ENCODE peak calls at places on chromosomes 12 and 14, in five cellular contexts. E is stimulated activated naive CD8-positive, alpha-beta T cell treated with anti-CD3 and anti-CD28 coated beads, Interleukin-15, Interleukin-2, amounts not matched to agents 100 U/mL and 50 U/mL, for 24 hours; I is hypothalamus; V is germinal center; B is endodermal cell. H is an unnamed sample.

GRCh38 chr12:38175538-38175937 is 141.0 kb upstream of the ALG10B start:
- DNase-seq in V (no peak), I (no peak), B (no peak), E (no peak), H (no peak)

GRCh38 chr12:40833818-40834217 is 141.6 kb downstream of the CNTN1 start:
- DNase-seq in E (no peak), V (no peak), I (no peak), B (no peak), H (no peak)

GRCh38 chr14:36281309-36281708 is 39.1 kb downstream of the MBIP start:
- DNase-seq in B (peak), E (no peak), V (no peak), I (no peak), H (no peak)

GRCh38 chr14:22820731-22821130 is 5.5 kb upstream of the SLC7A7 start:
- DNase-seq in B (no peak), E (no peak), V (no peak), I (no peak), H (no peak)

GRCh38 chr14:21025374-21026151 is 702 bp upstream of the NDRG2 start:
- DNase-seq in I (peak), E (no peak), V (peak), B (peak), H (peak)

GRCh38 chr14:75604979-75605825 is 26.8 kb downstream of the FLVCR2 start:
- DNase-seq in B (peak), I (no peak), V (no peak), E (no peak), H (no peak)

GRCh38 chr14:100654814-100655795 is 67.9 kb upstream of the BEGAIN start:
- DNase-seq in I (no peak), V (peak), E (peak), B (peak), H (no peak)

GRCh38 chr14:22147716-22148115 is 441.3 kb downstream of the DAD1 start:
- DNase-seq in B (no peak), I (no peak), V (no peak), E (no peak), H (no peak)

GRCh38 chr12:23694920-23695319 is 254.6 kb downstream of the SOX5 start:
- DNase-seq in I (no peak), E (no peak), B (no peak), V (no peak), H (no peak)

GRCh38 chr12:109648446-109648980 is 65.1 kb upstream of the FAM222A start:
- DNase-seq in V (no peak), I (no peak), B (no peak), E (no peak), H (no peak)

GRCh38 chr14:22333408-22334274 is 255.4 kb downstream of the DAD1 start:
- DNase-seq in E (no peak), B (peak), V (no peak), I (peak), H (no peak)

GRCh38 chr12:12443482-12443881 is 86.6 kb downstream of the BORCS5 start:
- DNase-seq in B (no peak), V (no peak), I (no peak), E (no peak), H (no peak)

GRCh38 chr14:90400904-90401561 is 4.2 kb downstream of the CALM1 start:
- DNase-seq in V (no peak), I (no peak), E (no peak), B (no peak), H (no peak)

GRCh38 chr12:110760204-110760609 is 17.5 kb upstream of the PPP1CC start:
- DNase-seq in B (no peak), V (no peak), I (no peak), E (no peak), H (no peak)

GRCh38 chr12:25864287-25864686 is 94.2 kb upstream of the RASSF8 start:
- DNase-seq in B (no peak), V (no peak), E (no peak), I (no peak), H (no peak)

GRCh38 chr12:87870061-87870460 is 159.1 kb downstream of the C12orf50 start:
- DNase-seq in I (no peak), E (no peak), B (no peak), V (no peak), H (no peak)

GRCh38 chr12:101935769-101936741 is 58.7 kb downstream of the DRAM1 start:
- DNase-seq in B (peak), E (no peak), V (peak), I (no peak), H (no peak)

GRCh38 chr14:56874375-56874774 is 64.1 kb upstream of the OTX2 start:
- DNase-seq in I (no peak), E (no peak), V (peak), B (peak), H (no peak)

GRCh38 chr14:23185046-23185445 is 1.6 kb upstream of the SLC7A8 start:
- DNase-seq in E (no peak), B (no peak), I (no peak), V (no peak), H (no peak)

GRCh38 chr12:111347891-111348644 is 20.8 kb downstream of the PHETA1 start:
- DNase-seq in V (no peak), I (no peak), E (no peak), B (no peak), H (no peak)

GRCh38 chr14:64943556-64943955 is 1.0 kb upstream of the GPX2 start:
- DNase-seq in V (no peak), I (no peak), E (no peak), B (peak), H (no peak)

GRCh38 chr12:130761537-130762318 is 45.6 kb upstream of the RIMBP2 start:
- DNase-seq in E (peak), B (peak), V (peak), I (peak), H (peak)

H was measured in dorsolateral prefrontal cortex.